ENCODE peak calls at places on chromosomes 16 and 17, in five cellular contexts. V is cardiac fibroblast, L is pancreas, A is fibroblast of mammary gland, H is endothelial cell of umbilical vein. T is an unnamed sample.

GRCh38 chr16:28623172-28623711 is 13.4 kb upstream of the SULT1A1 start:
- DNase-seq in V (peak; percentile 20), L (peak; percentile 75), A (no peak), H (peak; percentile 24), T (peak; percentile 49)

GRCh38 chr16:21158208-21159110 is at the start of gene LDAF1:
- DNase-seq in V (peak; percentile 78), L (peak; percentile 81), A (peak; percentile 66), H (peak; percentile 62), T (no peak)

GRCh38 chr16:56389554-56389953 is 35.8 kb downstream of the AMFR start:
- DNase-seq in V (peak; percentile 66), L (no peak), A (peak; percentile 100), H (no peak), T (no peak)

GRCh38 chr16:19384656-19385055 is 33.0 kb upstream of the TMC5 start:
- DNase-seq in V (no peak), L (peak; percentile 69), A (no peak), H (no peak), T (no peak)

GRCh38 chr16:79997257-79997656 is 396.7 kb upstream of the MAF start:
- DNase-seq in V (no peak), L (no peak), A (peak; percentile 17), H (peak; percentile 3), T (no peak)

GRCh38 chr17:74924250-74924948 is at the start of gene OTOP2:
- DNase-seq in V (no peak), L (no peak), A (no peak), H (no peak), T (no peak)

GRCh38 chr16:2969545-2970521 is 685 bp downstream of the PAQR4 start:
- DNase-seq in V (peak; percentile 31), L (peak; percentile 76), A (peak; percentile 60), H (peak; percentile 43), T (peak; percentile 66)

GRCh38 chr17:6374761-6375312 is 60.1 kb downstream of the AIPL1 start:
- DNase-seq in V (peak; percentile 1), L (no peak), A (peak; percentile 2), H (peak; percentile 11), T (peak; percentile 42)

GRCh38 chr17:751269-752001 is 629 bp downstream of the GEMIN4 start:
- DNase-seq in V (peak; percentile 46), L (peak; percentile 29), A (peak; percentile 49), H (peak; percentile 39), T (no peak)

GRCh38 chr17:40268141-40268712 is 19.5 kb upstream of the CDC6 start:
- DNase-seq in V (no peak), L (no peak), A (no peak), H (no peak), T (no peak)

GRCh38 chr17:60526726-60527125 is 684 bp upstream of the APPBP2 start:
- DNase-seq in V (peak; percentile 43), L (no peak), A (peak; percentile 29), H (peak; percentile 49), T (no peak)

GRCh38 chr16:58814348-58814801 is 80.3 kb upstream of the GOT2 start:
- DNase-seq in V (peak; percentile 64), L (peak; percentile 36), A (peak; percentile 29), H (peak; percentile 63), T (no peak)

GRCh38 chr17:27741361-27741861 is 58.9 kb downstream of the NOS2 start:
- DNase-seq in V (no peak), L (no peak), A (peak; percentile 54), H (peak; percentile 69), T (no peak)

GRCh38 chr17:43338886-43339516 is 59.8 kb upstream of the ARL4D start:
- DNase-seq in V (peak; percentile 65), L (peak; percentile 77), A (peak; percentile 38), H (peak; percentile 64), T (peak; percentile 93)

GRCh38 chr17:17109896-17110295 is 67.6 kb downstream of the MPRIP start:
- DNase-seq in V (no peak), L (no peak), A (no peak), H (no peak), T (no peak)

DNA sequence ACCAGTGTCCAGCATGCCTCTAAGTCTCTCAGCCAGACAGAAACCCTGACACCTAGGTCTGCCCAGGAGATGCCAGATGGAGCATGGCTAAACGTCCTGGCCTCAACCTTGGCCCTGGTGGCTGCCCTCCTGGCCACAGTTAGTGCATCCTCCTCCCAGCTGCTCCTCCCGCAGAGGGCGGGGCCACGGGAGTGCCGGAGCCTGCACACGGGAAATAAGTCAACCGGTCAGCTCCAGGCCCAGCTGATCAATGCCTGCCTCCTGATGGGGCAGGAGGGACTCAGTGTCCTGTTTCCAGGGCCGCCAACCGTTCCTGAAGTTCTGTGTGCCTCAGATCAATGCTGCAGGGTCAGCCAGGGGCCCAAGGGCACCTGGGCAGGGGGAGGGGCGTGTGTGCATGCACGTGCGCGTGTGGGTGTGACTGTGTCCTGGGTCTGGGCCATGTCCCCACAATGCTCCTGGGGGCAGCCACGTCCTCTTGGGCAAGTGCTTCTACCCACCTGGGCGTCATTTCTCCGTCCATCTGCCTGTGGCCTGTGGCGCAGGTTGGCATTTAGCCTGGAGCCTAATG is 4.6 kb upstream of the KCNJ12 start:
- DNase-seq in V (no peak), L (no peak), A (no peak), H (no peak), T (no peak)
- TF ChIP-seq CTCF in V (no peak), L (no peak), A (no peak), H (no peak), T (no peak)

GRCh38 chr16:65574311-65574966 is 452.6 kb upstream of the CDH11 start:
- DNase-seq in V (no peak), L (no peak), A (no peak), H (no peak), T (peak; percentile 14)

GRCh38 chr16:65576139-65576538 is 454.3 kb upstream of the CDH11 start:
- DNase-seq in V (no peak), L (no peak), A (no peak), H (no peak), T (no peak)

GRCh38 chr16:65570261-65570660 is 448.4 kb upstream of the CDH11 start:
- DNase-seq in V (peak; percentile 71), L (no peak), A (peak; percentile 73), H (no peak), T (no peak)

GRCh38 chr16:65576631-65577030 is 454.8 kb upstream of the CDH11 start:
- DNase-seq in V (no peak), L (no peak), A (no peak), H (no peak), T (no peak)

GRCh38 chr16:65572156-65572555 is 450.3 kb upstream of the CDH11 start:
- DNase-seq in V (peak; percentile 78), L (no peak), A (peak; percentile 80), H (peak; percentile 53), T (no peak)
- H3K4me3 ChIP-seq in V (no peak overlapping the region), L (no peak overlapping the region), A (no peak overlapping the region), H (no peak overlapping the region), T (no peak overlapping the region)

DNA sequence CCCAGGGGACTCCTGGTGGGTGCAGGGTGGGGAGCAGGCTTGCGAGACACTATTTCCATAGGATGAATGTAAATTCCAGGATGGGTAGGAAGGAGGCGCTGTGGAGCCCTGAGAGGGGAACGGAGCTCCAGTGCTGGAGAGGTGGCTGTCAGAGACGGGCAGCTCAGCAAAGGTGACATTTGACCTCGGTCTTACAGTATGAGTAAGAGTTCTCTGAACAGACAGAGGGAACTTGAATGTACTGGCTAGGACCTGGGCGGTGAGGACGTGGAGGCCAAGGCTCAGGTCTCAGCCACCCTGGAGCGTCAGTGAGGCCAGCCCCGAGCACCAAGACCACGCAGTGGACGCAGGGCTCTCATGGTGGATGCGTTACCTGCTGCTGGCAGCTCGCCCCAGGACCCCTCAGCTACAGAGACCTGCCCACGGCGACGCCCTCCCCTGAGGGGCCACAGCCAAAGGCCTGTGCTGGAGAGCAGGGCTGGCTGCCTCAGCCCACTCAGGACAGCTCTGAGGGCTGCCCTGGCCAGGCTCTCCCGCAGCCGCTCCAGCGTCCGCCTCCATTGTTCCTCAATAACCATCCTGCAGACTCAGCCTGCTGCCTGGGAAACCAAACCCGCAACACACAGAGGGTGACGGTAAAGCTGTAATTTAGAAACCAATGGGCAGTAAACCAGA is 65.9 kb upstream of the TNRC6C start:
- DNase-seq in V (no peak), L (no peak), A (no peak), H (no peak), T (no peak)
- TF ChIP-seq CTCF in V (peak; percentile 13), L (no peak), A (peak; percentile 22), H (peak; percentile 35), T (no peak)

DNA sequence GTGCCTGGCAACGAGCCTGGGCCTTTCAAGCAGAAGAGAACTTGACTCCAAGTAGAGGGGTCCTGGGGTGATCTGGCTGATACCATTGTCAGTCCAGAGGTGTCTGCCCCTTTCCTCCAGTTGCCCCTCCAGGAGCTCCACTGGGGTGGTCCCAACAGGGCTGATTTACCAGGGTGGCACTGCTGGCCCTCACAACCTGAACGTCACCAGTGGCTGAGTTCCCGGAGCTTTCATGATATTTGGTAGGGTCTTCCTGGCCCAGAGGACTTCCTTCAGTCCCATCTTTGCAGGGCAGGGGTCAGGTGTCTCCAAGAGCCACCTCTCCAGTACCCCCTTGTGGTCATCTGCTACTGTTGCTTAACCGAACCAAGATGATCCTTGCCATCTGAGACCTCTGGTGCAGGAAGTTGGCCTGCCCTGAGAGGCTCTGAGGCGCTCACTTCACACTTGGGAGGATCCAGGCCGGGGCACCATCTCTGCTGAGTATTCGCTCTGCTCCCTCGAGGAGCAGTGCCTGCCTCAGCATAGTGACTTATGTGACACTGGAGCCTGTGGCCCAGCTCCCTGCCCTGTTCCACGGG is 3.5 kb downstream of the LIMD2 start:
- DNase-seq in V (peak; percentile 55), L (no peak), A (peak; percentile 51), H (peak; percentile 61), T (no peak)
- H3K4me3 ChIP-seq in V (no peak overlapping the region), L (no peak overlapping the region), A (no peak overlapping the region), H (no peak overlapping the region), T (no peak overlapping the region)

GRCh38 chr17:79706931-79707382 is 23.8 kb upstream of the ENPP7 start:
- DNase-seq in V (peak; percentile 64), L (no peak), A (peak; percentile 33), H (no peak), T (no peak)

GRCh38 chr17:79705674-79706073 is 25.1 kb upstream of the ENPP7 start:
- DNase-seq in V (no peak), L (no peak), A (no peak), H (no peak), T (no peak)

GRCh38 chr17:79707441-79707850 is 23.3 kb upstream of the ENPP7 start:
- DNase-seq in V (no peak), L (no peak), A (no peak), H (no peak), T (no peak)

GRCh38 chr17:79704691-79705090 is 26.1 kb upstream of the ENPP7 start:
- DNase-seq in V (no peak), L (no peak), A (no peak), H (no peak), T (no peak)

GRCh38 chr17:79707931-79708891 is 22.5 kb upstream of the ENPP7 start:
- DNase-seq in V (peak; percentile 53), L (peak; percentile 65), A (peak; percentile 49), H (peak; percentile 35), T (peak; percentile 73)
- TF ChIP-seq CTCF in V (peak; percentile 67), L (peak; percentile 66), A (peak; percentile 73), H (peak; percentile 57), T (peak; percentile 84)

GRCh38 chr17:68054296-68054900 is 18.9 kb downstream of the KPNA2 start:
- DNase-seq in V (peak; percentile 85), L (no peak), A (peak; percentile 46), H (peak; percentile 94), T (peak; percentile 27)
- H3K4me3 ChIP-seq in V (no peak overlapping the region), L (no peak overlapping the region), A (no peak overlapping the region), H (peak overlapping the region; percentile 16), T (no peak overlapping the region)